ENCODE peak calls at places on chromosomes 12 and 14, in eight cellular contexts. One of them, this sample, is unnamed.

GRCh38 chr12:57240926-57241555 is 9.9 kb downstream of the STAC3 start:
- DNase-seq in astrocyte of the spinal cord: no peak
- DNase-seq in dorsolateral prefrontal cortex: peak
- DNase-seq in B cell: no peak
- DNase-seq in cardiac fibroblast: no peak
- DNase-seq in WTC11: peak
- DNase-seq in natural killer cell: no peak
- DNase-seq in lower leg skin: no peak
- DNase-seq in this sample: no peak

GRCh38 chr14:105159344-105159743 is 9.2 kb downstream of the JAG2 start:
- DNase-seq in astrocyte of the spinal cord: no peak
- DNase-seq in dorsolateral prefrontal cortex: no peak
- DNase-seq in B cell: no peak
- DNase-seq in cardiac fibroblast: no peak
- DNase-seq in WTC11: no peak
- DNase-seq in natural killer cell: no peak
- DNase-seq in lower leg skin: no peak
- DNase-seq in this sample: no peak

GRCh38 chr14:68468437-68469207 is 324.2 kb downstream of the ZFP36L1 start:
- DNase-seq in astrocyte of the spinal cord: peak
- DNase-seq in dorsolateral prefrontal cortex: no peak
- DNase-seq in B cell: no peak
- DNase-seq in cardiac fibroblast: peak
- DNase-seq in WTC11: no peak
- DNase-seq in natural killer cell: peak
- DNase-seq in lower leg skin: no peak
- DNase-seq in this sample: peak

GRCh38 chr12:9899209-9899608 is 17.9 kb downstream of the KLRF2 start:
- DNase-seq in astrocyte of the spinal cord: no peak
- DNase-seq in dorsolateral prefrontal cortex: no peak
- DNase-seq in B cell: no peak
- DNase-seq in cardiac fibroblast: no peak
- DNase-seq in WTC11: no peak
- DNase-seq in natural killer cell: no peak
- DNase-seq in lower leg skin: no peak
- DNase-seq in this sample: no peak

GRCh38 chr12:116090516-116090915 is 187.0 kb downstream of the MED13L start:
- DNase-seq in astrocyte of the spinal cord: no peak
- DNase-seq in dorsolateral prefrontal cortex: no peak
- DNase-seq in B cell: no peak
- DNase-seq in cardiac fibroblast: no peak
- DNase-seq in WTC11: no peak
- DNase-seq in natural killer cell: no peak
- DNase-seq in lower leg skin: no peak
- DNase-seq in this sample: no peak

GRCh38 chr14:36300337-36300736 is 20.1 kb downstream of the MBIP start:
- DNase-seq in astrocyte of the spinal cord: peak
- DNase-seq in dorsolateral prefrontal cortex: no peak
- DNase-seq in B cell: no peak
- DNase-seq in cardiac fibroblast: peak
- DNase-seq in WTC11: no peak
- DNase-seq in natural killer cell: no peak
- DNase-seq in lower leg skin: no peak
- DNase-seq in this sample: no peak

GRCh38 chr12:39618701-39619100 is 902 bp downstream of the ABCD2 start:
- DNase-seq in astrocyte of the spinal cord: no peak
- DNase-seq in dorsolateral prefrontal cortex: peak
- DNase-seq in B cell: no peak
- DNase-seq in cardiac fibroblast: no peak
- DNase-seq in WTC11: no peak
- DNase-seq in natural killer cell: no peak
- DNase-seq in lower leg skin: no peak
- DNase-seq in this sample: no peak

GRCh38 chr12:62813031-62813829 is 121.7 kb downstream of the PPM1H start:
- DNase-seq in astrocyte of the spinal cord: peak
- DNase-seq in dorsolateral prefrontal cortex: peak
- DNase-seq in B cell: peak
- DNase-seq in cardiac fibroblast: peak
- DNase-seq in WTC11: peak
- DNase-seq in natural killer cell: no peak
- DNase-seq in lower leg skin: peak
- DNase-seq in this sample: peak

GRCh38 chr12:53564941-53565340 is 57.7 kb upstream of the NPFF start:
- DNase-seq in astrocyte of the spinal cord: no peak
- DNase-seq in dorsolateral prefrontal cortex: no peak
- DNase-seq in B cell: no peak
- DNase-seq in cardiac fibroblast: no peak
- DNase-seq in WTC11: no peak
- DNase-seq in natural killer cell: no peak
- DNase-seq in lower leg skin: no peak
- DNase-seq in this sample: no peak

GRCh38 chr14:105860615-105861580 is 334.5 kb downstream of the TMEM121 start:
- DNase-seq in astrocyte of the spinal cord: no peak
- DNase-seq in dorsolateral prefrontal cortex: no peak
- DNase-seq in B cell: no peak
- DNase-seq in cardiac fibroblast: no peak
- DNase-seq in WTC11: peak
- DNase-seq in natural killer cell: peak
- DNase-seq in lower leg skin: no peak
- DNase-seq in this sample: no peak

GRCh38 chr14:65219353-65219752 is 117.0 kb upstream of the MAX start:
- DNase-seq in astrocyte of the spinal cord: no peak
- DNase-seq in dorsolateral prefrontal cortex: no peak
- DNase-seq in B cell: no peak
- DNase-seq in cardiac fibroblast: no peak
- DNase-seq in WTC11: no peak
- DNase-seq in natural killer cell: no peak
- DNase-seq in lower leg skin: no peak
- DNase-seq in this sample: no peak

GRCh38 chr14:65223636-65224035 is 121.3 kb upstream of the MAX start:
- DNase-seq in astrocyte of the spinal cord: no peak
- DNase-seq in dorsolateral prefrontal cortex: no peak
- DNase-seq in B cell: no peak
- DNase-seq in cardiac fibroblast: peak
- DNase-seq in WTC11: no peak
- DNase-seq in natural killer cell: no peak
- DNase-seq in lower leg skin: no peak
- DNase-seq in this sample: no peak

GRCh38 chr14:65224799-65225198 is 122.5 kb upstream of the MAX start:
- DNase-seq in astrocyte of the spinal cord: no peak
- DNase-seq in dorsolateral prefrontal cortex: peak
- DNase-seq in B cell: no peak
- DNase-seq in cardiac fibroblast: peak
- DNase-seq in WTC11: no peak
- DNase-seq in natural killer cell: no peak
- DNase-seq in lower leg skin: no peak
- DNase-seq in this sample: peak

GRCh38 chr14:65225299-65226159 is 123.2 kb upstream of the MAX start:
- DNase-seq in astrocyte of the spinal cord: no peak
- DNase-seq in dorsolateral prefrontal cortex: no peak
- DNase-seq in B cell: no peak
- DNase-seq in cardiac fibroblast: no peak
- DNase-seq in WTC11: no peak
- DNase-seq in natural killer cell: no peak
- DNase-seq in lower leg skin: no peak
- DNase-seq in this sample: no peak

GRCh38 chr14:65222434-65222833 is 120.1 kb upstream of the MAX start:
- DNase-seq in astrocyte of the spinal cord: peak
- DNase-seq in dorsolateral prefrontal cortex: no peak
- DNase-seq in B cell: no peak
- DNase-seq in cardiac fibroblast: peak
- DNase-seq in WTC11: peak
- DNase-seq in natural killer cell: peak
- DNase-seq in lower leg skin: no peak
- DNase-seq in this sample: peak
- TF ChIP-seq CTCF in astrocyte of the spinal cord: peak
- TF ChIP-seq CTCF in dorsolateral prefrontal cortex: peak
- TF ChIP-seq CTCF in B cell: peak
- TF ChIP-seq CTCF in cardiac fibroblast: peak
- TF ChIP-seq CTCF in WTC11: peak
- TF ChIP-seq CTCF in natural killer cell: peak
- TF ChIP-seq CTCF in lower leg skin: no peak
- TF ChIP-seq CTCF in this sample: peak

GRCh38 chr12:82688035-82688501 is 1.4 kb downstream of the TMTC2 start:
- DNase-seq in astrocyte of the spinal cord: peak
- DNase-seq in dorsolateral prefrontal cortex: no peak
- DNase-seq in B cell: no peak
- DNase-seq in cardiac fibroblast: peak
- DNase-seq in WTC11: no peak
- DNase-seq in natural killer cell: no peak
- DNase-seq in lower leg skin: no peak
- DNase-seq in this sample: peak
- TF ChIP-seq CTCF in astrocyte of the spinal cord: peak
- TF ChIP-seq CTCF in dorsolateral prefrontal cortex: peak
- TF ChIP-seq CTCF in B cell: no peak
- TF ChIP-seq CTCF in cardiac fibroblast: no peak
- TF ChIP-seq CTCF in WTC11: no peak
- TF ChIP-seq CTCF in natural killer cell: no peak
- TF ChIP-seq CTCF in lower leg skin: no peak
- TF ChIP-seq CTCF in this sample: no peak

DNA sequence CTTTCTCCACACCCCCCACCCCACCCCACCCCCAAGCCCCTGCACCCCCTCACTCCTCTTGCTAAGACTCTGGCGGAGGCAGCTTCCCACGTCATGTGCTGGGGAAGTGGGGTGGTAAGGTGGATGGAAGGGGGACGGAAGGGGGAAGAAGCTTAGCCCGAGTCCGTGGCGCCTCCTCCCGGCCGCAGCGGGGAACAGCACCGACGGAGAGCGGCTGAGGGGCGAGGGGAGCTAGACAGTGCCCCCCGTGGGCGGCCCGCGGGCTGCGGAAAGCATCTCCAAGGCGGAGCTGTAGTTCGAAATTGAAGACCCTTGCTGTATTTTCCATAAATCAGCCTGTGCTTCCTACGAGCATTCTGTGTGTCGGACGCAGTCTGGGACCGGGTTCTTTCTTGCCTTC is 608 bp upstream of the GRIN2B start:
- DNase-seq in astrocyte of the spinal cord: no peak
- DNase-seq in dorsolateral prefrontal cortex: no peak
- DNase-seq in B cell: no peak
- DNase-seq in cardiac fibroblast: no peak
- DNase-seq in WTC11: peak
- DNase-seq in natural killer cell: no peak
- DNase-seq in lower leg skin: no peak
- DNase-seq in this sample: no peak
- TF ChIP-seq CTCF in astrocyte of the spinal cord: peak
- TF ChIP-seq CTCF in dorsolateral prefrontal cortex: peak
- TF ChIP-seq CTCF in B cell: peak
- TF ChIP-seq CTCF in cardiac fibroblast: no peak
- TF ChIP-seq CTCF in WTC11: peak
- TF ChIP-seq CTCF in natural killer cell: no peak
- TF ChIP-seq CTCF in lower leg skin: no peak
- TF ChIP-seq CTCF in this sample: no peak

DNA sequence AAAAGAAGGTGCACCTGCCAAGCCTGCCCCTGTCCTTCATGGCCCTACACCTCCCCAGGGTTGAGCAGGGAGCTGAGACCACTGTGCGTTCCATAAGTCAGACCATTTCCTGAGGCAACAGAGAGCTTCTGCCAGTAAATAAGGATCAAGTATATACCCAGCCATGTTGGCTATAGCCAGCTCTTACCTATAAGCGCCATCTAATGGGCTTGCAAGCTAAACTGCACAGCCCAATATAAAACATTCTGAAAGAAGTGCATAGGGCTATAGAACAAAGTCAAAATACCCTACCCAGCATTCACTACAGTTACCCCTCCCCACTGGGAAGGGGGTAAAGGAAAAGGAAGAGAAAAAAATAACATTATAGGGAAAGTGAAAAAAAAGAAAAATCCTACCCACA is 59.3 kb upstream of the SCAF11 start:
- DNase-seq in astrocyte of the spinal cord: no peak
- DNase-seq in dorsolateral prefrontal cortex: no peak
- DNase-seq in B cell: no peak
- DNase-seq in cardiac fibroblast: no peak
- DNase-seq in WTC11: no peak
- DNase-seq in natural killer cell: no peak
- DNase-seq in lower leg skin: no peak
- DNase-seq in this sample: no peak
- TF ChIP-seq CTCF in astrocyte of the spinal cord: no peak
- TF ChIP-seq CTCF in dorsolateral prefrontal cortex: no peak
- TF ChIP-seq CTCF in B cell: no peak
- TF ChIP-seq CTCF in cardiac fibroblast: no peak
- TF ChIP-seq CTCF in WTC11: no peak
- TF ChIP-seq CTCF in natural killer cell: no peak
- TF ChIP-seq CTCF in lower leg skin: no peak
- TF ChIP-seq CTCF in this sample: no peak

DNA sequence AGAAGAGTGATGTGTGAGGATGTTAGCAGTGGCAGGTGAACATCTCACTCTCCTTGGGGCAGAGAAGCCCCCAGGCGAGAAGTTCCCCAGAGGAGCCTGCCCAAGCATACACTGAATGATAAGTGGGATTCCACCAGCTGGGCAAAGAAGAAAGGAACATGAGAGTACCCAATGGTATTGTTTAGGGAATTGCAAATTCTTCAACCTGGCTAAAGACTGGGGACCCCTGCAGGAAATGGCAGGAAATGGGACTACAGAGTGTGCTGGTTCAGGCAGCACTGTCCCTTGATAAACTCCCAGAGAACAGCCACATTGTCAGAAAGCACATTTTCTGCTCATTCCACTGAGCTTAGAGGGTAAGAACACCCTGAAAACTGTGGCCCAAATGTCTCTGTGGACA is 121.3 kb downstream of the RPS29 start:
- DNase-seq in astrocyte of the spinal cord: no peak
- DNase-seq in dorsolateral prefrontal cortex: no peak
- DNase-seq in B cell: no peak
- DNase-seq in cardiac fibroblast: peak
- DNase-seq in WTC11: peak
- DNase-seq in natural killer cell: no peak
- DNase-seq in lower leg skin: no peak
- DNase-seq in this sample: peak
- TF ChIP-seq CTCF in astrocyte of the spinal cord: peak
- TF ChIP-seq CTCF in dorsolateral prefrontal cortex: no peak
- TF ChIP-seq CTCF in B cell: no peak
- TF ChIP-seq CTCF in cardiac fibroblast: peak
- TF ChIP-seq CTCF in WTC11: peak
- TF ChIP-seq CTCF in natural killer cell: no peak
- TF ChIP-seq CTCF in lower leg skin: no peak
- TF ChIP-seq CTCF in this sample: no peak

DNA sequence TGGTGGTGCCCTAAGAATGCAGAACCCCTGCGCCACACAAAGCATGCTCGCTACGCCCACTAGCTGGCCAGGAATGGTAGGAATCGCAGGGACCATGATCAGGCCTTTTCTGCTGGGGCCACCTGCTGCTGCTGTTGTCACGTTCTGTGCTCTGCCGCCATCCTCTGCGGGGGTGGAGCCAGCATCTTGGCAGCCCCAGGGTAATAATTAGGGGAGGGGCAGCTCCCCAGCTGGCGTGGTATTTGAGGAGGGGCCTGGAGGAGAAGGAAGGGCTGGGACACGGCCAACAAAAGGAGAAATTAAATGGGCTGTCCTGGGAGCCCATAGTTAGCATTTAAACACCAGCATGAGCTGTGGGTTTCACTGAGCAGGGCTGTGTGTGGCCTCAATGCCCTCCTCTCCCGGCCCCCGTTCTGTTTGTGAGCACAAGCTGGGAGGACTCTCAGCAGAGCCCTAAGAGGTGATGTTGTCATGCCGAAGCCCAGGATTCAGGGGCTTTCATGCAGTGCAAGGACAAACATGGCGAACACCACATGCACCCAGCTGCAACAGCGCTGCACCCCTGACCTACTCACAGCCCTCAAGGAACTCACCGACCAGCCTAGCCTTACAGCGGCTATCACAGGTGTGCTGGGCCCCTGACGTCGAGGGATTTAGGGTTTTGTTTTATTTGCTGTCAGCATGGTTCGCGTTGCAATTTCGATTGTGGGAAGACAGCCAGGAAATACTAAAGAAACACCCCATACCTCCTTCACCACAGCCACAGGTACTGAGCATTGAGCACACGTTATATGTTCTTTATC is 324.3 kb downstream of the CACNA1C start:
- DNase-seq in astrocyte of the spinal cord: no peak
- DNase-seq in dorsolateral prefrontal cortex: no peak
- DNase-seq in B cell: no peak
- DNase-seq in cardiac fibroblast: no peak
- DNase-seq in WTC11: peak
- DNase-seq in natural killer cell: no peak
- DNase-seq in lower leg skin: no peak
- DNase-seq in this sample: no peak
- TF ChIP-seq CTCF in astrocyte of the spinal cord: no peak
- TF ChIP-seq CTCF in dorsolateral prefrontal cortex: no peak
- TF ChIP-seq CTCF in B cell: no peak
- TF ChIP-seq CTCF in cardiac fibroblast: no peak
- TF ChIP-seq CTCF in WTC11: no peak
- TF ChIP-seq CTCF in natural killer cell: no peak
- TF ChIP-seq CTCF in lower leg skin: no peak
- TF ChIP-seq CTCF in this sample: no peak

This sample was measured in MCF 10A.